ENCODE peak calls at places on chromosomes 6 and 20, in ten cellular contexts. Y is upper lobe of left lung, T is body of pancreas, K is sigmoid colon, E is prostate gland, X is ovary, W is heart left ventricle, N is tibial nerve, G is Peyer's patch, F is IMR-90. Z is an unnamed sample.

GRCh38 chr6:24004062-24004461 is 122.0 kb upstream of the NRSN1 start:
- DNase-seq in X (no peak), Y (no peak), F (no peak), W (no peak), G (no peak), E (no peak), K (no peak), N (no peak), T (no peak), Z (peak; percentile 21)

GRCh38 chr6:168338777-168339176 is 19.2 kb upstream of the DACT2 start:
- DNase-seq in T (no peak), X (no peak), E (no peak), F (no peak), W (no peak), K (no peak), G (no peak), Y (no peak), N (no peak), Z (no peak)

GRCh38 chr6:68740828-68741500 is 105.9 kb downstream of the ADGRB3 start:
- DNase-seq in G (no peak), K (no peak), Y (no peak), T (no peak), N (no peak), W (no peak), X (no peak), F (no peak), E (no peak), Z (no peak)

GRCh38 chr6:166955121-166955864 is 1.1 kb downstream of the RNASET2 start:
- DNase-seq in G (peak; percentile 83), X (peak; percentile 37), E (no peak), N (peak; percentile 29), Y (peak; percentile 61), F (no peak), T (peak; percentile 28), W (no peak), K (peak; percentile 73), Z (no peak)

GRCh38 chr6:111830003-111830402 is 43.2 kb downstream of the FYN start:
- DNase-seq in F (no peak), X (no peak), T (no peak), W (no peak), N (no peak), Y (no peak), G (no peak), K (no peak), E (no peak), Z (no peak)

GRCh38 chr6:1611322-1611571 is 1.5 kb downstream of the FOXC1 start:
- DNase-seq in W (no peak), T (no peak), Y (no peak), X (no peak), G (no peak), E (no peak), K (no peak), N (no peak), F (peak; percentile 50), Z (no peak)

GRCh38 chr6:108632441-108632840 is 71.7 kb downstream of the FOXO3 start:
- DNase-seq in T (no peak), E (no peak), F (no peak), X (no peak), G (no peak), N (no peak), Y (no peak), K (no peak), W (no peak), Z (no peak)

GRCh38 chr6:83127976-83128375 is 60.5 kb downstream of the DOP1A start:
- DNase-seq in T (no peak), Y (no peak), W (no peak), G (no peak), F (peak; percentile 79), X (no peak), E (no peak), K (no peak), N (no peak), Z (no peak)

GRCh38 chr20:62366370-62367135 is 559 bp downstream of the LAMA5 start:
- DNase-seq in F (no peak), W (peak; percentile 75), X (peak; percentile 31), G (no peak), E (peak; percentile 73), Y (peak; percentile 89), K (peak; percentile 74), T (no peak), N (no peak), Z (no peak)

GRCh38 chr6:27977387-27977786 is 20.3 kb downstream of the OR2B6 start:
- DNase-seq in E (no peak), G (no peak), X (no peak), W (no peak), K (no peak), F (no peak), Y (no peak), T (no peak), N (no peak), Z (no peak)

GRCh38 chr6:104943781-104944180 is 13.1 kb upstream of the LIN28B start:
- DNase-seq in K (no peak), N (no peak), Y (no peak), G (no peak), W (no peak), F (peak; percentile 20), E (no peak), X (no peak), T (no peak), Z (no peak)

DNA sequence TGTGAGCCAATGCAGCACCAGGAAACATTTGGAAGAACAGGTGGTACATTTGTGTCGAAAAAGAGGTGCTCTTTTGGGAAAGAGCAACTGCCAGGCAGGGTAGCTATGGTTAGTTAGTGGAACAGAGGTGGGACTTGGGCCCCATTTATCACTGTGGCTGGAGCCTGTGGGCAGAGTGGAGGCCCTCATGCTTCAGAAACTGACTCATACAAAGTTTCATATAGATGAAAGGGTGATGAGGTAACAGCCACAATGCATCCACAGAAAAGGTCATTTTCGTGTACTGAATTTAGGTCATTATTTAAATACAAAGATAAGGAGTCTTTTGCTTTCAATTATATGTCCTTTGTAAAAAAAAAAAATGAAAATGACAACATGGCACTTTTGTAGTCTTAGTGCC is 76.4 kb upstream of the HS3ST5 start:
- DNase-seq in F (no peak), G (no peak), T (no peak), W (no peak), Y (no peak), E (no peak), K (no peak), X (no peak), N (no peak), Z (no peak)
- H3K4me3 ChIP-seq in F (no peak overlapping the region), G (no peak overlapping the region), T (no peak overlapping the region), W (no peak overlapping the region), Y (no peak overlapping the region), E (no peak overlapping the region), K (no peak overlapping the region), X (no peak overlapping the region), N (no peak overlapping the region), Z (no peak overlapping the region)

GRCh38 chr20:47093567-47093966 is 198.9 kb downstream of the EYA2 start:
- DNase-seq in W (no peak), T (no peak), N (no peak), X (no peak), E (no peak), G (no peak), K (no peak), Y (no peak), F (no peak), Z (no peak)

GRCh38 chr20:47097691-47098622 is 203.3 kb downstream of the EYA2 start:
- DNase-seq in T (no peak), G (no peak), F (no peak), N (no peak), X (no peak), K (no peak), W (no peak), Y (no peak), E (no peak), Z (no peak)

GRCh38 chr20:47099749-47100515 is 205.3 kb downstream of the EYA2 start:
- DNase-seq in F (peak; percentile 33), T (no peak), G (no peak), W (no peak), K (peak; percentile 81), X (no peak), N (peak; percentile 68), E (no peak), Y (no peak), Z (no peak)

GRCh38 chr20:47099093-47099492 is 204.4 kb downstream of the EYA2 start:
- DNase-seq in F (no peak), T (no peak), X (no peak), K (no peak), W (no peak), E (no peak), G (no peak), Y (no peak), N (no peak), Z (no peak)

GRCh38 chr20:47095690-47096089 is 201.0 kb downstream of the EYA2 start:
- DNase-seq in X (no peak), T (no peak), G (no peak), W (no peak), F (no peak), K (no peak), E (no peak), N (no peak), Y (no peak), Z (no peak)
- TF ChIP-seq POLR2A in X (no peak), T (no peak), G (no peak), W (no peak), F (no peak), K (no peak), E (no peak), N (no peak), Y (no peak), Z (no peak)

GRCh38 chr6:31203345-31203979 is 33.0 kb upstream of the POU5F1 start:
- DNase-seq in T (peak; percentile 14), F (peak; percentile 71), K (no peak), X (no peak), G (peak; percentile 68), W (no peak), Y (no peak), N (no peak), E (peak; percentile 57), Z (no peak)
- H3K27ac ChIP-seq in T (peak overlapping the region; percentile 92), F (peak overlapping the region; percentile 75), K (peak overlapping the region; percentile 76), X (no peak overlapping the region), G (peak overlapping the region; percentile 90), W (peak overlapping the region; percentile 79), Y (peak overlapping the region; percentile 85), N (peak overlapping the region; percentile 88), E (peak overlapping the region; percentile 84), Z (peak overlapping the region; percentile 45)

GRCh38 chr20:49345538-49345937 is 67.7 kb upstream of the ZNFX1 start:
- DNase-seq in F (peak; percentile 32), W (no peak), G (no peak), T (peak; percentile 23), N (no peak), Y (no peak), E (peak; percentile 36), X (no peak), K (peak; percentile 75), Z (no peak)
- H3K4me3 ChIP-seq in F (no peak overlapping the region), W (no peak overlapping the region), G (no peak overlapping the region), T (no peak overlapping the region), N (no peak overlapping the region), Y (no peak overlapping the region), E (no peak overlapping the region), X (no peak overlapping the region), K (no peak overlapping the region), Z (no peak overlapping the region)

GRCh38 chr6:49826743-49827406 is 39.5 kb downstream of the CRISP1 start:
- DNase-seq in G (no peak), N (no peak), K (no peak), X (no peak), E (no peak), Y (no peak), W (no peak), T (no peak), F (no peak), Z (no peak)
- TF ChIP-seq POLR2A in G (no peak), N (no peak), K (no peak), X (no peak), E (no peak), Y (no peak), W (no peak), T (no peak), F (no peak), Z (no peak)

Z was measured in adrenal gland.